ENCODE peak calls at places on chromosomes 4 and X, in eight cellular contexts. C is vagina, H is thyroid gland, F is heart left ventricle, G is body of pancreas, V is spleen, A is testis, I is lower leg skin. B is an unnamed sample.

GRCh38 chr4:177163532-177163931 is 146.1 kb upstream of the NEIL3 start:
- DNase-seq in C (no peak), H (no peak), F (no peak), G (no peak), V (no peak), A (no peak), I (no peak), B (no peak)

GRCh38 chr4:80365928-80366327 is 30.4 kb downstream of the CFAP299 start:
- DNase-seq in C (no peak), H (peak), F (peak), G (peak), V (no peak), A (peak), I (peak), B (peak)

GRCh38 chrX:10050481-10050880 is 83.3 kb downstream of the CLDN34 start:
- DNase-seq in C (no peak), H (no peak), F (peak), G (no peak), V (no peak), A (no peak), I (no peak), B (no peak)

GRCh38 chrX:112888916-112889315 is 48.3 kb upstream of the AMOT start:
- DNase-seq in C (no peak), H (no peak), F (no peak), G (no peak), V (no peak), A (no peak), I (no peak), B (no peak)

GRCh38 chrX:46912673-46913491 is 661 bp downstream of the JADE3 start:
- DNase-seq in C (no peak), H (peak), F (peak), G (peak), V (peak), A (peak), I (peak), B (no peak)

GRCh38 chr4:145473203-145473602 is 8.4 kb upstream of the SMAD1 start:
- DNase-seq in C (no peak), H (no peak), F (no peak), G (no peak), V (no peak), A (no peak), I (no peak), B (no peak)

GRCh38 chrX:23031600-23031999 is 31.8 kb downstream of the DDX53 start:
- DNase-seq in C (no peak), H (no peak), F (no peak), G (no peak), V (no peak), A (no peak), I (no peak), B (no peak)

GRCh38 chrX:102976290-102976689 is 39.2 kb downstream of the RAB40AL start:
- DNase-seq in C (no peak), H (no peak), F (no peak), G (no peak), V (no peak), A (no peak), I (no peak), B (no peak)

GRCh38 chrX:30572678-30573077 is 4.9 kb downstream of the TASL start:
- DNase-seq in C (no peak), H (no peak), F (no peak), G (no peak), V (no peak), A (no peak), I (no peak), B (no peak)

GRCh38 chrX:30576881-30577280 is 685 bp downstream of the TASL start:
- DNase-seq in C (no peak), H (no peak), F (no peak), G (no peak), V (no peak), A (no peak), I (no peak), B (no peak)

GRCh38 chrX:30580641-30581040 is 3.1 kb upstream of the TASL start:
- DNase-seq in C (no peak), H (no peak), F (no peak), G (no peak), V (no peak), A (no peak), I (no peak), B (no peak)

GRCh38 chrX:30573125-30573524 is 4.4 kb downstream of the TASL start:
- DNase-seq in C (no peak), H (no peak), F (no peak), G (no peak), V (no peak), A (no peak), I (no peak), B (no peak)

GRCh38 chrX:30577362-30577961 is at the start of gene TASL:
- DNase-seq in C (no peak), H (no peak), F (no peak), G (no peak), V (no peak), A (no peak), I (no peak), B (no peak)
- H3K4me3 ChIP-seq in C (no peak), H (no peak), F (peak), G (no peak), V (peak), A (no peak), I (no peak), B (no peak)

DNA sequence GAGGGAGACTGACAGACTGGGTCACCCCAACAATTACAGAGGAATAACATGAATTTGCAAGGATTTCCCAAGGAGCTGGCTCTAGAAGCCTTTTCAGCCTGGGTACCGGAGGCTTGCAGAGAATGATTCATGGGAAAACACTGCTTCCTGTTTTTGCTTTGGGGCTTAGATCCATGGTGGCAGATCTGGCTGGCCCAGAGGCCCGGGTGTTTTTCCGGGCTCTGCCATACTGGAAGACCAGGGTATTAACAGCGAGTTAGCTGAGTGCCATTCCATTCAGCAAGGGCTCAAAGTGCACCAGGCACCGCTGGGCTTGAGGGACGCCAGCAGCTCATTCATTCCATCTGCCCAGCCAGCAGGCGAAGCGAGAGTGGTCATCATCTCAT is 1.3 kb downstream of the WDR1 start:
- DNase-seq in C (no peak), H (no peak), F (no peak), G (no peak), V (no peak), A (no peak), I (no peak), B (peak)
- TF ChIP-seq POLR2A in C (no peak), H (no peak), F (no peak), G (no peak), V (no peak), A (no peak), I (no peak), B (no peak)

DNA sequence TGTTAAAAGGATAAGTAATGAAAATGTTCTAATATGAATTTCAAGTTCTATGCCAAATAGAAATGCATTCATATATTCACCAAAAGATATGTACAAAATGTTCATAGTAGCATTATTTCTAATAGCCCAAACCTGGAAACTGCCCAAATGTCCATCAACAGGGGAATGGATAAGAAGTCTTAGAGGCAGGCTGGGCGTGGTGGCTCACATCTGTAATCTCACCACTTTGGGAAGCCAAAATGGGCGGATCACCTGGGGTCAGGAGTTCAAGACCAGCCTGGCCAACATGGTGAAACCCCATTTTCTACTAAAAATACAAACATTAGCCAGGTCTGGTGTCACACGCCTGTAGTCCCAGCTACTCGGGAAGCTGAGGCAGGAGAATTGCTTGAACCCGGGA is 2.3 kb upstream of the HPRT1 start:
- DNase-seq in C (no peak), H (no peak), F (no peak), G (no peak), V (no peak), A (no peak), I (no peak), B (no peak)
- H3K4me3 ChIP-seq in C (no peak), H (no peak), F (no peak), G (no peak), V (no peak), A (no peak), I (no peak), B (no peak)

DNA sequence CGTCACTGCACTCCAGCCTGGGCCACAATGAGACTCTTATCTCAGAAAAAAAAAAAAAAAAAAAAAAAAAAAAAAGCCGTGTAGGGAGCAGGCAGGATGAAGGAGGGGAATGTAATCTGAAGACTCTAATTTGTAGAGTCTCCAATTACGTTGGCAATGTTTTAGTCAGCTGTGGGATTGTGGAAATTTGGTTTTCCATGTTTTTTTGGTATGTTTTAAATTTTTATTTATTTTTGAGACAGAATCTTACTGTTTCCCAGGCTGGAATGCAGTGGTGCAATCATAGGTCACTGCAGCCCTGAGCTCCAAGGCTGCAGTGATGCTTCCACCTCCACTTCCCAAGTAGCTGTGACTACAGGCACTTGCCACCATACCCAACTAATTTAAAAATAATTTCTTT is 56.5 kb downstream of the NSD2 start:
- DNase-seq in C (no peak), H (no peak), F (no peak), G (no peak), V (no peak), A (no peak), I (no peak), B (no peak)
- TF ChIP-seq POLR2A in C (no peak), H (no peak), F (no peak), G (no peak), V (no peak), A (no peak), I (no peak), B (no peak)